ENCODE peak calls at places on chromosomes 1 and 21, in six cellular contexts. M is K562, Z is endothelial cell of umbilical vein, P is GM12878, N is A549, I is HepG2. V is an unnamed sample.

GRCh38 chr21:35927262-35927661 is 133.1 kb downstream of the SETD4 start:
- DNase-seq in M (no peak), Z (no peak), P (no peak), N (no peak), I (no peak), V (no peak)

GRCh38 chr1:26787381-26787705 is 407 bp upstream of the PIGV start:
- DNase-seq in M (peak), Z (no peak), P (peak), N (no peak), I (no peak), V (no peak)

GRCh38 chr1:17046043-17046657 is 7.7 kb downstream of the SDHB start:
- DNase-seq in M (no peak), Z (peak), P (no peak), N (peak), I (peak), V (peak)

GRCh38 chr1:81231729-81232038 is 569.0 kb upstream of the ADGRL2 start:
- DNase-seq in M (no peak), Z (no peak), P (no peak), N (no peak), I (no peak), V (no peak)

GRCh38 chr1:226578946-226579639 is 30.5 kb downstream of the STUM start:
- DNase-seq in M (no peak), Z (no peak), P (no peak), N (no peak), I (no peak), V (no peak)

GRCh38 chr1:172833956-172834355 is 175.1 kb downstream of the FASLG start:
- DNase-seq in M (no peak), Z (no peak), P (no peak), N (no peak), I (no peak), V (no peak)

GRCh38 chr1:9322845-9323244 is 30.2 kb downstream of the SPSB1 start:
- DNase-seq in M (no peak), Z (no peak), P (no peak), N (no peak), I (no peak), V (no peak)

GRCh38 chr21:42659416-42660117 is 6.1 kb downstream of the PDE9A start:
- DNase-seq in M (no peak), Z (no peak), P (no peak), N (no peak), I (no peak), V (no peak)

GRCh38 chr1:9010781-9011323 is 15.4 kb downstream of the SLC2A7 start:
- DNase-seq in M (no peak), Z (no peak), P (peak), N (no peak), I (no peak), V (no peak)

GRCh38 chr1:220271706-220272046 is 577 bp downstream of the RAB3GAP2 start:
- DNase-seq in M (peak), Z (peak), P (no peak), N (peak), I (no peak), V (peak)

GRCh38 chr1:54173681-54174080 is 20.9 kb upstream of the CDCP2 start:
- DNase-seq in M (no peak), Z (peak), P (no peak), N (no peak), I (no peak), V (no peak)

GRCh38 chr1:246142320-246142893 is 364.7 kb downstream of the SMYD3 start:
- DNase-seq in M (peak), Z (peak), P (no peak), N (peak), I (no peak), V (peak)

GRCh38 chr1:12448746-12449177 is 169.2 kb downstream of the DHRS3 start:
- DNase-seq in M (peak), Z (no peak), P (no peak), N (no peak), I (no peak), V (no peak)

GRCh38 chr1:29540801-29541357 is 304.6 kb downstream of the PTPRU start:
- DNase-seq in M (no peak), Z (no peak), P (no peak), N (no peak), I (no peak), V (no peak)

GRCh38 chr1:209238356-209238755 is 345.2 kb upstream of the CAMK1G start:
- DNase-seq in M (no peak), Z (peak), P (no peak), N (no peak), I (no peak), V (no peak)

GRCh38 chr21:35120631-35121180 is 71.6 kb upstream of the RUNX1 start:
- DNase-seq in M (no peak), Z (no peak), P (no peak), N (no peak), I (no peak), V (no peak)

GRCh38 chr1:104291156-104291555 is 541.5 kb downstream of the AMY1C start:
- DNase-seq in M (no peak), Z (no peak), P (no peak), N (no peak), I (no peak), V (no peak)

GRCh38 chr1:104294259-104294658 is 544.6 kb downstream of the AMY1C start:
- DNase-seq in M (no peak), Z (no peak), P (no peak), N (no peak), I (no peak), V (no peak)

DNA sequence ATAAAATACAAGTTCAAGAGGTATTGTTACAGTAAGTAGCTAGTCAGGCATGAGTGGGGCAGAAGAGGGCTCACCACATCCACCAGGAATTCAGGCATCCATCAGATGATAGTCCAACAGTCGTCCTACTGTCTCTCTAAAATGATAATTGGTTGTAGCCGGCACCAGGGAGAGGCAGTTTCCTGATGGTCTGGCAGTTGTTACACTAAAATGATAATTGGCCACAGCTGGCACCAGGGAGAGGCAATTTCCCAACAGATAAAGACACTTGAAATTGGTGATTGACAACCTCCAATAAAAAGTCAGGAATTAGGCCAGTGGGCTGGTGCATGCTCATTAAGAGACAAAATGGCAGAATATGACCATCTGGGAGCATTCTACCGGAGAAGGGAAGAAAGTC is 545.8 kb downstream of the AMY1C start:
- DNase-seq in M (no peak), Z (no peak), P (no peak), N (no peak), I (no peak), V (no peak)
- H3K4me3 ChIP-seq in M (no peak), Z (no peak), P (no peak), N (no peak), I (no peak), V (no peak)

GRCh38 chr1:164644774-164645634 is 86.0 kb downstream of the PBX1 start:
- DNase-seq in M (no peak), Z (no peak), P (no peak), N (peak), I (no peak), V (no peak)
- TF ChIP-seq MYC in M (no peak), Z (no peak), P (no peak), N (no peak), I (no peak), V (no peak)

GRCh38 chr1:240188139-240188538 is 96.5 kb downstream of the FMN2 start:
- DNase-seq in M (no peak), Z (no peak), P (no peak), N (no peak), I (no peak), V (no peak)

GRCh38 chr1:240193699-240194098 is 102.0 kb downstream of the FMN2 start:
- DNase-seq in M (no peak), Z (no peak), P (no peak), N (no peak), I (no peak), V (no peak)

GRCh38 chr1:240189386-240189989 is 97.8 kb downstream of the FMN2 start:
- DNase-seq in M (peak), Z (peak), P (no peak), N (peak), I (peak), V (peak)

GRCh38 chr1:240192851-240193250 is 101.2 kb downstream of the FMN2 start:
- DNase-seq in M (no peak), Z (no peak), P (no peak), N (no peak), I (no peak), V (no peak)

DNA sequence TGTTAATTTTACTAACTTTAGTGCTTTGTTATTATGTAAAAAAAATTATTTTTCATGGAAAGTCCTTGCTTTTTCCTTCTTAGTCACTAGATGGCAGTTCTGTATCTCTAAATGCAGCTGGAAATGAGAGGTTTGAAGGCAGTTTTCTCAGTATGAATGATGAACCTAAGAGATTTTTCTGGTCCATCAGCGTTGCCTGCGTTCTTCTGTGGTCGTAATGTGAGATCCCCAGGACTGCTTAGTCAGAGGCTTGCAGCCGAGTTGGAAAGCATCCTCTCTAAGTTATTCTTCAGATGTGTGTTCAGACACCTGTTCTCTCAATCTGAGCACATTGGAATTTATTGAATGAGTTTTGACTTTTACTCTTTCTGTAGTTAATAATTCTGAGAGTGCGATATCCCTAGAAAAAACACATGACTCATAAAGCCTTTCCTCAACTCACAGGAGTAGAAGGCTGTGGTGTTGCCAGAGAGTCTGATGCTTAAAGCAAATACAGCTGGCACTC is 99.2 kb downstream of the FMN2 start:
- DNase-seq in M (no peak), Z (no peak), P (no peak), N (peak), I (peak), V (peak)
- TF ChIP-seq CTCF in M (no peak), Z (no peak), P (no peak), N (peak), I (peak), V (peak)

DNA sequence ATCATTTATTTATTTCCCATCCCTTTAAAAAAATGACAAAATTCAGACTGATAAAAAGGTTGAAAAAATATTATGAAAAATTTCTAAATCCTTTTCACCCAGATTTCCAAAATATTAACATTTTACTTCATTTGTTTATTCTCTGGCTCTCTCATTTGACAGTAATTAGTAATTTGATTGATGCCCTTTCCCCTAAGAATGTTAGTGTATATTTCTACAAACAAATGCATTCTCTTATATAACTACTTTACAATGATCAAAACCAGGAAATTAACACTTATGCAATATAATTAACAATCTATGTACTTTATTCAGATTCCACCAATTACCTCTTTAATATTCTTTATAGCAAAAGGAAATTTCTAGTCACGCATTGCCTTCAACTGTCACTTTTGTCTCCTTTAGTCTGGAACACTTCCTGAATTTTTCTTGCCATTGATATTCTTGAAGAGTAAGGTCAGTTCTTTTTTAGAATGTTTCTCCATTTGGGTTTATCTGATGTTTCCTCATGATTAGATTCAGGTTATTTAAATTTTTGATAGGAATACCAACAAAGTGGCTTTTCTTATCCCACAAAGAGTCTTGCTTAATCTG is 3.9 kb downstream of the CD53 start:
- DNase-seq in M (no peak), Z (no peak), P (no peak), N (no peak), I (no peak), V (no peak)
- H3K4me3 ChIP-seq in M (no peak), Z (no peak), P (peak), N (no peak), I (no peak), V (no peak)

DNA sequence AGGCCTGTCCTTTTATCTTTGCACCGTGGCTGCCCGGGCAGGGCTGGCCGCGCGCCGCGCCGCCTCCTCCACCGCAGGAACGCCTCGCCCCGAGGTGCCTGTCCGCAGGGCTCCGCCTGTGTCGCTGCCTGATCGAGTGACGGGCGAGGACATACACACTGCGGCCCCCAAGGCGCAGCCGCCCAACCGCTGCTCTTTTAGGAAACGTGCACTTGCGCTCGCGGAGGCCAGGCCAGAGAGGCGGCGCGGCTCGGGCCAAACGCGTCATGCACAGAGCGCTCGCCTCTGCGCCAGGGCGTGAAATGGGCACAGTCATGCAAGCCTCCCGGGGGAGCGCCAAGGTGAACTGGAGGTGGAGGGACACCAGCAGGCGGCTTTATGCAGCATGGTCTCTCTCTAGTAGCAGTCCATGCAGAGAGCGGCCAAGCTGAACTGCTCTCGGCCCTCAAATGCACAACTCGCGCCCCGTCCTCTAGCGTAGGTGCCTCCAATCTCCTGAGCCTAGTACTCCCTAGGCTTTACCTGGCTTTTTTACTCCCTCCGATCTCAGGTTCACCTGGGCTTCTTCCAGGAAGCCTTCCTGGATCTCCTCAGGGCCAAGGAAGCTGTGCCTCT is 12.9 kb downstream of the TRABD2B start:
- DNase-seq in M (no peak), Z (no peak), P (no peak), N (no peak), I (no peak), V (no peak)
- TF ChIP-seq MYC in M (no peak), Z (no peak), P (no peak), N (no peak), I (no peak), V (no peak)

DNA sequence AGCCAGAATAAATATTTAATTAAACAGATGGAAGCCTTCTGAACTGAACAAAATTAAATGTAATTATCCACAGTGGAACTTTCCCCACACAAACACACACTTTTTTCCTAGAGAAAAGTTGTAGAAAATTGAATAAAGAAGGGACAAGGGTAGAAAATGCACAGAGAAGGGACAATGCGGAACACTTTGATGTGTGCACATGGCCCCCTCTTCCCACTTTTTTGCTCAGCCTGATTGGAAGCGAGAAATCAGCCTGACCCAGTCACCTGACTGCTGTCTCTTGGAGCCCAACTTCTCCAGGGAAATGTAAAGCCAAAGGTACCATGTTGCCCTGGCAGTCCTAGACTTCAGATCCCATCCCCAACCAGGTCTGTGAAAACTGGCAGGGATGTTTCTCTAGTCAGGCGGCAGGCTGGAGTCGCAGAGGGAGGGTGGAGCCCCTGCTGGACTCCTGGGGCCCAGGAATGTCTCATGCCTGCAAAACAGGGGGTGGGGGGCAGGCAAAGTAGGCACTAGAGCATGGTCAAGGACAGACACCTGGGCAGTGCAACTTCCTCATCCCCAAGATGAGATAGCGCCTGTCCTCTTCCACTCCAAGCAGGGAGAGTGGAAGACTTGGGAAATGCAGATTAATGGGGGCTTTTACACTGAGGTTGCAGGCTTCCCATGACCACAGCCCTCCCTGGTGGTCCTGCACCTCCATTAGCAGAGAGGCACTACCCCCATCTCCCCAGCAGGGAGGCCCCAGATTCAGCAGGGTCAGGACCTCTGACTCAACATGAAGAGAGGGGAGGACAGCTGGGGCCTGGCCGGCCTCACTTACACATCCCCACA is 2.8 kb downstream of the CERS2 start:
- DNase-seq in M (no peak), Z (no peak), P (no peak), N (no peak), I (peak), V (peak)
- TF ChIP-seq CTCF in M (peak), Z (no peak), P (no peak), N (no peak), I (no peak), V (no peak)

DNA sequence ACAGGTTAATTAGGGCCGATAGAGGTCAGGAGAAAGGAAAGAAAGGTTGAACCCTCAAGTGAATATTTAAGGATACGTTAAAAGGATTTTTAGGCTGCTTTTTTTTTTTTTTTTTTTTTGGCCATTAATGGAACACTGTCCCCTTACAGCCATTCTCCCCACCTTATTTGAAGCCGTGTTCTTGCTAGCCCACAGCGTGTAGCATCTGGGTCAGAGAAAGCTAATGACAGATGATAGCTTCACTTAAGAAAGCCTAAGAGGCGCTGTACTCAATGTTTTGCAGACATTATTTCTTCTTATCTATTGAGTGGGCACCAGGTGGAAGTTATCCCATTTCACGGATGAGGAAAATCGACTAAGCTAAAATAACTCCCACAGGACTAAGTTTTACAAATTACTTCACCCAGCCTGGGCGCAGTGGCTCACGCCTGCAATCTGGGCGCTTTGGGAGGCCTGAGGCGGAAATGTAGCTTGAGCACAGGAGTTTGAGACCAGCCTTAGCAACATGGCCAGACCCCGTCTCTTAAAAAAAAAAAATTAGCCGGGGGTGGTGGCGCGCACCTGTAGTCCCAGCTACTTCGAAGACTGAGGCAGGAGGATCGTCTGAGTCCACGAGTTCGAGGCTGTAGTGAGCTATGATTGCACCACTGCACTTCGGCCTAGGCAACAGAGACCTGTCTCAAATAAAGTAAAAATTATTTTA is 967 bp upstream of the PHTF1 start:
- DNase-seq in M (no peak), Z (no peak), P (no peak), N (no peak), I (no peak), V (no peak)
- H3K4me3 ChIP-seq in M (peak), Z (peak), P (peak), N (peak), I (peak), V (peak)

DNA sequence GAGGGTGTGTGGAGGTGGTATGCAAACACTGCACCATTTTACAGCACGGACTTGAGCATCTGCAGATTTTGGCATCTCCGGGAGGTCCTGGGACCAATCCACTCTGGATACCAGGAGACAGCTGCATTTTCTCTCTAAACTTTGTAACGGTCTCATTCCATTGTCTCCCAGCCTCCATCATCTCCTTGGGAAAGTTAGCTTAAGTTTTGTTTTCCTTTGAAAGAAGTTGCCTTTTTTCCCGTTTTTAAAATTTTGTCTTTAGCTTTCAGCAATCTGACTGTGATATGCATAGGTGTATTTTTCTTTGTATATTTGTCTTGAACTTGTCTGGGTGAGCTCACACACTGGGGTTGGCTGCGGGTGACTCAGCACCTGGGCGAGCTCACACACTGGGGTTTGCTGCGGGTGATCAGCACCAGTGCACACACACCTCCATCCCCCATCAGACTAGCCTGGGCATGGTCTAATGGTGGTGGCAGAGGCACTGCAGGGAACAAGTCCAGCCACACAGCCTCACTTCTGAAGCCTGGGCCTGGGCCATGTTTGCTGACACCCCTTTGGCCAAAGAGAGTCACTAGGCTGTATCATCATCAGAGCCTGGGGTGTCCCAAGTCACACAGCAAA is 32.1 kb upstream of the COL18A1 start:
- DNase-seq in M (no peak), Z (no peak), P (no peak), N (no peak), I (no peak), V (no peak)
- TF ChIP-seq MYC in M (no peak), Z (no peak), P (no peak), N (no peak), I (no peak), V (no peak)

DNA sequence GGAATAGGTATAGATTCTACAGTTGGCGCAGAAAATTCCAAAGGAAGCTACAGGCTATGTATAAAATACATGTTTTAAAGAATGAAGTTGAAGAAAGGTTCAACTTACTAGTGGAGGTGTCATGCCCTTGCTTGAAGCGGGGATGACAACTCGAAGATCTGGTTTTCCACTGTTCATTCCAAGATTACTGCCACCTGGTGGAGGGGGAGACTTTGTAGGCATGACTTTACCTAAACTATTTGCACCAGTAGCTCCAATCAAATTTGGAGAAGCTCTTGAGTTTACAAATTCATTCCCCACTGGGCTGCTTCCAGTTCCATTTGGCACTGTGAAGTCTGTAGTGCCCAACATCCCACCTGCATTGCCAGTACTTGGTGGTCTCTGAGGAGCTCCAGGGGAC is 81.7 kb downstream of the AXDND1 start:
- DNase-seq in M (peak), Z (peak), P (no peak), N (no peak), I (peak), V (peak)
- TF ChIP-seq CTCF in M (peak), Z (no peak), P (peak), N (peak), I (peak), V (peak)